ENCODE peak calls at places on chromosomes 5 and 9, in six cellular contexts. Y is A549, C is GM12878, T is HCT116, I is SK-N-SH, X is GM23338. A is an unnamed sample.

GRCh38 chr5:165138261-165138660 is 1632.8 kb downstream of the MAT2B start:
- DNase-seq in X (peak; percentile 54), Y (no peak), I (no peak), T (no peak), C (no peak), A (no peak)

GRCh38 chr5:181028032-181028819 is 11.8 kb upstream of the BTNL9 start:
- DNase-seq in I (no peak), Y (peak; percentile 71), T (peak; percentile 90), C (no peak), X (peak; percentile 93), A (peak; percentile 45)

GRCh38 chr9:115531410-115532130 is 413.6 kb upstream of the TNC start:
- DNase-seq in I (no peak), X (no peak), T (no peak), Y (no peak), C (no peak), A (no peak)

GRCh38 chr5:36459191-36460135 is 146.9 kb upstream of the SLC1A3 start:
- DNase-seq in I (no peak), T (peak; percentile 18), C (peak; percentile 4), Y (no peak), X (peak; percentile 69), A (no peak)

GRCh38 chr5:14332038-14332631 is 189.0 kb downstream of the TRIO start:
- DNase-seq in Y (no peak), C (no peak), I (no peak), T (no peak), X (no peak), A (no peak)

GRCh38 chr5:20229286-20230005 is 241.4 kb upstream of the CDH18 start:
- DNase-seq in T (no peak), I (no peak), X (no peak), C (no peak), Y (no peak), A (no peak)

GRCh38 chr5:6342689-6343315 is 35.5 kb downstream of the MED10 start:
- DNase-seq in I (no peak), T (no peak), Y (no peak), C (no peak), X (no peak), A (no peak)

GRCh38 chr9:99134893-99135341 is 30.0 kb downstream of the TGFBR1 start:
- DNase-seq in X (no peak), T (no peak), I (no peak), C (peak; percentile 36), Y (no peak), A (no peak)

GRCh38 chr9:126955806-126956205 is 41.2 kb downstream of the RALGPS1 start:
- DNase-seq in Y (no peak), I (no peak), C (no peak), T (no peak), X (no peak), A (no peak)

GRCh38 chr5:32291591-32291990 is 21.1 kb downstream of the MTMR12 start:
- DNase-seq in Y (no peak), T (no peak), C (no peak), X (no peak), I (no peak), A (no peak)

GRCh38 chr9:133604214-133604613 is 5.0 kb downstream of the FAM163B start:
- DNase-seq in T (no peak), I (peak; percentile 64), Y (no peak), X (no peak), C (no peak), A (no peak)

GRCh38 chr9:130860458-130861316 is 25.6 kb downstream of the ABL1 start:
- DNase-seq in I (no peak), X (peak; percentile 58), Y (no peak), C (no peak), T (peak; percentile 26), A (no peak)

GRCh38 chr9:113529336-113530009 is 65.9 kb downstream of the RGS3 start:
- DNase-seq in X (no peak), Y (no peak), C (no peak), I (no peak), T (no peak), A (no peak)

GRCh38 chr5:152584103-152584502 is 179.0 kb upstream of the NMUR2 start:
- DNase-seq in T (no peak), C (no peak), I (no peak), Y (no peak), X (no peak), A (no peak)

GRCh38 chr9:27528886-27529315 is 713 bp downstream of the MOB3B start:
- DNase-seq in X (peak; percentile 75), I (no peak), C (no peak), Y (peak; percentile 52), T (no peak), A (no peak)

GRCh38 chr9:136216541-136217240 is 11.8 kb upstream of the LHX3 start:
- DNase-seq in I (no peak), Y (no peak), T (no peak), X (no peak), C (no peak), A (no peak)

DNA sequence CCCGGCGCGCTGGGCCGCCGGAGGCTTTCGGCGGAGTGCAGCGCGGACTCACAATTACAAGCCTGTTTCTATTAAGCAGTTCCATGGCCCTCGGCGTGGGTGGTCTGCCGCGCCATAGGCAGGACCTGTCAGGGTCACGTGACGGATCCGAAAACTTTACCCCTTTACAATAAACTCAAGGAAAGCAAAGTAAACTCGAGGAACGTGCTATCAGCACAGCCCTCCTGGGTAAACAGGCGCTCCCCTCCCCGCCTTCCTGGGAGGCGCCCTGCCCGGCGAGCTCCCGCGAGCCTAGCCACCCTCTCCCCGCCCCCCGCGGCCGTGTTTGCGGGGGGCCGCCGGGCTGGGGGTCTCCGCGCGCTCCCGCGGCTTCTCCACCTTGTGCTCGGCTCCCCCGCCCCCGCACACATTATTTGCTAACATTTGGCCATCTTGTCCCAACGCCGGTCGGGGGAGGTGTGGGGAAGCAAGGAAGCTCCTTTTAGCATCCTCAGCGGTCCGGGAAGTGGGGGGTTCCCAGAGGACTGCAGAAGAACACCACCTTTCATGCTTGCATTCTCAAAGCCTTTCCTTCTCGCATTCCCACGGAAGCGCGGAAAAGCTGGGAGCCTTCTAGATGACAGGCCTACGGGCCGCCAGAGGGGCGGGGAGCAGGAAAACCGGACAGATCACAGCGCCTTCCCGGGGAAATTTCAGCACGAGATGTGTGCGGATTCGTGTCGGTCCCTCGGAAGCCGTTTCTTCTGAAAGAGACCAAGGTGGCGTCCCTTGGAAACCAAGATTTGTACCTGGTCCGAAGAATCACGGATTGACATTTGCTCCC is at the start of gene PTCH1:
- DNase-seq in C (no peak), T (no peak), X (peak; percentile 87), I (peak; percentile 83), Y (peak; percentile 13), A (no peak)
- TF ChIP-seq REST in C (no peak), T (no peak), X (no peak), I (no peak), Y (no peak), A (no peak)

GRCh38 chr9:36101916-36102741 is 34.4 kb upstream of the GLIPR2 start:
- DNase-seq in Y (peak; percentile 47), X (no peak), I (no peak), T (peak; percentile 66), C (no peak), A (peak; percentile 42)
- TF ChIP-seq REST in Y (no peak), X (no peak), I (peak; percentile 55), T (no peak), C (no peak), A (no peak)

GRCh38 chr9:6307551-6308096 is 20.6 kb upstream of the TPD52L3 start:
- DNase-seq in I (no peak), X (peak; percentile 15), Y (no peak), T (no peak), C (no peak), A (no peak)

GRCh38 chr9:6302417-6302816 is 25.8 kb upstream of the TPD52L3 start:
- DNase-seq in I (no peak), C (no peak), X (no peak), T (no peak), Y (no peak), A (no peak)

GRCh38 chr9:6304232-6304631 is 23.9 kb upstream of the TPD52L3 start:
- DNase-seq in C (no peak), X (no peak), Y (no peak), T (no peak), I (no peak), A (no peak)

GRCh38 chr9:6305954-6306563 is 22.1 kb upstream of the TPD52L3 start:
- DNase-seq in Y (peak; percentile 23), I (peak; percentile 31), X (peak; percentile 61), T (peak; percentile 32), C (peak; percentile 23), A (peak; percentile 12)
- TF ChIP-seq REST in Y (no peak), I (no peak), X (no peak), T (no peak), C (no peak), A (no peak)

GRCh38 chr9:82721596-82721995 is 341.3 kb downstream of the RASEF start:
- DNase-seq in Y (no peak), X (no peak), C (no peak), I (no peak), T (no peak), A (no peak)
- TF ChIP-seq REST in Y (no peak), X (no peak), C (no peak), I (no peak), T (no peak), A (no peak)

DNA sequence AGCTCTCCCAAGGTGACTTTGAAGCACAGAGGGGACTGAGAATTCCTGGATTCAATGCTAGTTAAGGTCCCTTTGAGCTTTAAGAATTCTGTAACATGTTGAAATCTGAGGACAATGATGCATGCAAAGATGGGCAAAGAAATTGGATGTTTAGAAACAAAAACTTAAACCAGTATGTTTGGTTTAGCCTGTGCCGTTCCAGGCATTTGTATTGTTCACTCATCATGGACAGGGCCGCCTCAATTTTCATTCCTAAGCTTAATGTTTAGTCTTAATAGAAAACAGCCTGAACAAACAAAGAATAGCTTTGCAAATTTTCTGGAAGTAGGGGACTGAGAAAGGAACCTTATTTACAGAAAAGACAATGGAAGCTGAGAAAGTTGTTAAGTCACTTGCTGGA is 267.8 kb downstream of the ARHGEF28 start:
- DNase-seq in T (no peak), C (no peak), I (no peak), X (no peak), Y (no peak), A (no peak)
- TF ChIP-seq REST in T (no peak), C (no peak), I (no peak), X (no peak), Y (no peak), A (no peak)

DNA sequence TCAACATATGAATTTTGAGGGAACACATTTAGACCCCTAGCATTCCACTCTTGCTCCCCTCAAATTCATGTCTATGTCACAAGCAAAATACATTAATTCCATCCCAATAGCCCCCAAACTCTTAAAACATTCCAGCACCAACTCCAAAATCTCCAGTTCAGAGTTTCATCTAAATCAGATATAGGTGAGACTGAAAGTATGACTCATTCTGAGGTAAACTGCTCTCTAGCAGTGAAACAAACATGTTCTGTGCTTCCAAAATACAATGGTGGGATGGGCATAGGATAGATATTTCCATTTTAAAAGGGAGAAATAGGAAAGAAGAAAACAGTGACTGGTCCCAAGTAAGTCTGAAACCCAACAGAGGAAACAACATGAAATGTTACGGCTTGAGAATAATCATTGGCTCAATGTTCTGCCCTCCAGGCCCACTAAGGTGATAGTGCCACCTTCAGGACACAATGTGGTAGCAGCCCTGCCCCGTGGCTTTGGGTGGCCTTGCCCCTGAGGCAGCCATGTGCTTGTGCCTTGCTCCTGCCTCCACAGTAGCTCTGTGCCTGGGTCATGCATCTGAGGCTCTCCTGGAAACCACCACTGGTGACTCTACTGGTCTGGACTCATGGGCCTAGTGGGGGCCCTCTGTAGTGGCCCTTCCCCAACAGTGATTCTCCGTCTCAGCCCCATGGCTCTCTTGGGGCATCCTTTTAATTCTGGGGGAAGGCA is 36.4 kb upstream of the IPPK start:
- DNase-seq in X (peak; percentile 81), T (peak; percentile 54), I (no peak), Y (no peak), C (no peak), A (peak; percentile 12)
- TF ChIP-seq REST in X (no peak), T (no peak), I (no peak), Y (no peak), C (no peak), A (no peak)

GRCh38 chr9:13457795-13458194 is 178.3 kb upstream of the MPDZ start:
- DNase-seq in I (no peak), C (no peak), X (no peak), T (no peak), Y (no peak), A (no peak)
- TF ChIP-seq REST in I (no peak), C (no peak), X (no peak), T (no peak), Y (no peak), A (no peak)

A was measured in Panc1.